ENCODE peak calls at places on chromosomes 13 and 19, in nine cellular contexts. O, E, C, F, J, G, D, X and H are unnamed samples.

GRCh38 chr19:47663435-47663910 is 49.7 kb upstream of the EHD2 start:
- DNase-seq in O (no peak), E (no peak), C (no peak), F (peak), J (peak), G (no peak), D (no peak), X (no peak), H (no peak)

GRCh38 chr13:113437408-113438010 is 15.8 kb downstream of the ADPRHL1 start:
- DNase-seq in O (no peak), E (no peak), C (no peak), F (no peak), J (no peak), G (no peak), D (no peak), X (peak), H (no peak)

GRCh38 chr19:1630811-1631210 is 21.6 kb downstream of the TCF3 start:
- DNase-seq in O (no peak), E (no peak), C (no peak), F (no peak), J (no peak), G (no peak), D (no peak), X (no peak), H (no peak)

GRCh38 chr19:27846944-27847343 is 1366.0 kb downstream of the UQCRFS1 start:
- DNase-seq in O (no peak), E (no peak), C (no peak), F (no peak), J (no peak), G (no peak), D (no peak), X (no peak), H (no peak)

GRCh38 chr13:30091035-30091434 is 216.3 kb downstream of the KATNAL1 start:
- DNase-seq in O (no peak), E (no peak), C (no peak), F (no peak), J (no peak), G (no peak), D (no peak), X (no peak), H (no peak)

GRCh38 chr13:40595693-40596092 is 70.7 kb downstream of the FOXO1 start:
- DNase-seq in O (no peak), E (no peak), C (no peak), F (no peak), J (no peak), G (no peak), D (no peak), X (no peak), H (no peak)

GRCh38 chr19:10283301-10283733 is 3.4 kb upstream of the ICAM4 start:
- DNase-seq in O (no peak), E (no peak), C (no peak), F (no peak), J (no peak), G (no peak), D (no peak), X (no peak), H (no peak)

GRCh38 chr13:51729853-51730553 is 74.0 kb downstream of the DHRS12 start:
- DNase-seq in O (no peak), E (no peak), C (no peak), F (no peak), J (peak), G (no peak), D (no peak), X (no peak), H (no peak)

GRCh38 chr13:111966969-111967368 is 100.0 kb upstream of the SOX1 start:
- DNase-seq in O (no peak), E (no peak), C (no peak), F (no peak), J (no peak), G (no peak), D (no peak), X (no peak), H (no peak)

DNA sequence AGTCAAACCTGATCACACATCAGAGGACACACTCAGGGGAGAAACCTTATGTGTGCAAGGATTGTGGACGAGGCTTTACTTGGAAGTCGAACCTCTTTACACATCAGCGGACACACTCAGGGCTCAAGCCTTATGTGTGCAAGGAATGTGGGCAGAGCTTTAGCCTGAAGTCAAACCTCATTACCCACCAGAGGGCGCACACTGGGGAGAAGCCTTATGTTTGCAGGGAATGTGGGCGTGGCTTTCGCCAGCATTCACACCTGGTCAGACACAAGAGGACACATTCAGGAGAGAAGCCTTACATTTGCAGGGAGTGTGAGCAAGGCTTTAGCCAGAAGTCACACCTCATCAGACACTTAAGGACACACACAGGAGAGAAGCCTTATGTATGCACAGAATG is 8.2 kb upstream of the ZNF527 start:
- DNase-seq in O (no peak), E (no peak), C (no peak), F (no peak), J (no peak), G (no peak), D (no peak), X (no peak), H (no peak)
- TF ChIP-seq CTCF in O (no peak), E (no peak), C (no peak), F (peak), J (peak), G (peak), D (no peak), X (peak), H (no peak)

GRCh38 chr19:40530091-40530901 is 46.4 kb upstream of the SHKBP1 start:
- DNase-seq in O (peak), E (no peak), C (no peak), F (no peak), J (no peak), G (no peak), D (no peak), X (peak), H (no peak)

GRCh38 chr19:40534148-40534547 is 42.5 kb upstream of the SHKBP1 start:
- DNase-seq in O (no peak), E (no peak), C (no peak), F (no peak), J (no peak), G (no peak), D (no peak), X (no peak), H (no peak)

GRCh38 chr19:40529093-40529954 is 47.3 kb upstream of the SHKBP1 start:
- DNase-seq in O (peak), E (peak), C (peak), F (peak), J (peak), G (peak), D (peak), X (peak), H (peak)

GRCh38 chr19:40528533-40529092 is 48.1 kb upstream of the SHKBP1 start:
- DNase-seq in O (no peak), E (no peak), C (no peak), F (no peak), J (no peak), G (no peak), D (no peak), X (no peak), H (no peak)

GRCh38 chr19:40533508-40533907 is 43.2 kb upstream of the SHKBP1 start:
- DNase-seq in O (no peak), E (no peak), C (no peak), F (no peak), J (no peak), G (no peak), D (no peak), X (no peak), H (no peak)
- TF ChIP-seq CTCF in O (no peak), E (no peak), C (no peak), F (no peak), J (peak), G (peak), D (no peak), X (no peak), H (no peak)

GRCh38 chr19:18901503-18901890 is 5.5 kb upstream of the CERS1 start:
- DNase-seq in O (no peak), E (no peak), C (no peak), F (no peak), J (no peak), G (no peak), D (no peak), X (no peak), H (no peak)
- TF ChIP-seq CTCF in O (no peak), E (no peak), C (no peak), F (no peak), J (no peak), G (no peak), D (no peak), X (no peak), H (no peak)

GRCh38 chr13:48844676-48845075 is 131.0 kb upstream of the FNDC3A start:
- DNase-seq in O (no peak), E (no peak), C (no peak), F (no peak), J (no peak), G (no peak), D (no peak), X (no peak), H (no peak)

GRCh38 chr13:48839171-48839570 is 136.5 kb upstream of the FNDC3A start:
- DNase-seq in O (no peak), E (no peak), C (no peak), F (no peak), J (no peak), G (no peak), D (no peak), X (no peak), H (no peak)

GRCh38 chr13:48840366-48840765 is 135.3 kb upstream of the FNDC3A start:
- DNase-seq in O (no peak), E (no peak), C (no peak), F (no peak), J (no peak), G (no peak), D (no peak), X (no peak), H (no peak)

GRCh38 chr13:48843630-48844380 is 131.9 kb upstream of the FNDC3A start:
- DNase-seq in O (no peak), E (no peak), C (no peak), F (no peak), J (no peak), G (no peak), D (no peak), X (no peak), H (no peak)

DNA sequence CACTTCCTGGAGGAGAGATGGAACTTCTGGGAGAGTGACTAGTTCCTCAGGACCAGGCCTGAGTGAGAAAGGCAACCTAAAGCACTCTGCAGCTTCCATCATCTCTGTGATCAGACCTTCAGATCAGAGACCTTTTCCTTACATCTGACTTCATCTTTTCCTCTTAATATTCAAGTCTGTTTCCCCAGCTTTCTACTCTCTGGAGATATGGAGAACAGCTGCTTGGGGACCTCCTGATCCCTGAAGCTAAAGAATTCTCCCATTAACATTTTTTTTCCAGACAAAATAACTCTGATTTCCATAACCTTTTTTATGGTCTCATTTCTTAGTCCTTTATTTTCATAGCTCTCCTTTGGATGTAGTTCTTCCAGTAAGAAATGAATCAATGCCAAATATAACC is 133.4 kb upstream of the FNDC3A start:
- DNase-seq in O (no peak), E (no peak), C (no peak), F (no peak), J (no peak), G (no peak), D (no peak), X (no peak), H (no peak)
- TF ChIP-seq CTCF in O (no peak), E (no peak), C (no peak), F (no peak), J (no peak), G (no peak), D (no peak), X (no peak), H (no peak)

GRCh38 chr19:31314849-31315620 is 34.2 kb downstream of the TSHZ3 start:
- DNase-seq in O (no peak), E (peak), C (no peak), F (peak), J (no peak), G (no peak), D (no peak), X (no peak), H (no peak)
- TF ChIP-seq CTCF in O (no peak), E (no peak), C (no peak), F (peak), J (peak), G (peak), D (no peak), X (no peak), H (peak)

GRCh38 chr13:107866666-107867623 is 348.4 kb downstream of the LIG4 start:
- DNase-seq in O (no peak), E (peak), C (no peak), F (no peak), J (no peak), G (no peak), D (no peak), X (peak), H (no peak)

GRCh38 chr13:107874456-107874855 is 340.9 kb downstream of the LIG4 start:
- DNase-seq in O (no peak), E (no peak), C (no peak), F (no peak), J (no peak), G (no peak), D (no peak), X (no peak), H (no peak)

GRCh38 chr13:107873908-107874307 is 341.4 kb downstream of the LIG4 start:
- DNase-seq in O (no peak), E (no peak), C (no peak), F (no peak), J (no peak), G (no peak), D (no peak), X (no peak), H (no peak)

GRCh38 chr13:107867701-107868661 is 347.4 kb downstream of the LIG4 start:
- DNase-seq in O (no peak), E (peak), C (no peak), F (no peak), J (no peak), G (no peak), D (no peak), X (peak), H (peak)

GRCh38 chr13:107870400-107870799 is 344.9 kb downstream of the LIG4 start:
- DNase-seq in O (no peak), E (no peak), C (no peak), F (no peak), J (no peak), G (no peak), D (no peak), X (no peak), H (no peak)
- TF ChIP-seq CTCF in O (no peak), E (no peak), C (no peak), F (no peak), J (no peak), G (no peak), D (no peak), X (no peak), H (no peak)

DNA sequence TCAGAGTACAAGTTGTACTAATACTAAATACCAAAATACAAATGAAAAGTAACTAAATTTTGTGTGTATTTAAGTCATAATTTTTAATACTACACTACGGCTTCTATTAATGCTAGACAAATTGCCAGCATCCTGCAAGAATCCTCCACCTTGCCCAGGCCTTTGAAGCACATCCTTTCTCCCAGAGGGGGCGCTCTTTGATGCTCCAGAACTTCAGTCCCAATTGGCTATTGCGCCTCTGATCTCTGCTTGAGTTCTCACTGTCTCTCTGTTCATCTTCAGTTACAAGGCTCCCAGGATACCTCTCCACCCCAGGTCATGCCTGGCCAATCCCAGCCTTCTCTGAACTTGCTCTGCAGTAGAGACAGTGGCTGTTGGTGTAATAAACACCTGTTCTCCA is 141.0 kb downstream of the DCLK1 start:
- DNase-seq in O (no peak), E (no peak), C (no peak), F (no peak), J (no peak), G (no peak), D (no peak), X (no peak), H (no peak)
- TF ChIP-seq CTCF in O (no peak), E (no peak), C (no peak), F (no peak), J (peak), G (no peak), D (no peak), X (no peak), H (no peak)

GRCh38 chr13:99067160-99067985 is 89.5 kb upstream of the DOCK9 start:
- DNase-seq in O (no peak), E (no peak), C (no peak), F (no peak), J (peak), G (peak), D (no peak), X (no peak), H (no peak)
- TF ChIP-seq CTCF in O (no peak), E (no peak), C (no peak), F (no peak), J (no peak), G (no peak), D (no peak), X (no peak), H (no peak)

GRCh38 chr19:13576726-13577125 is 70.4 kb upstream of the CACNA1A start:
- DNase-seq in O (no peak), E (no peak), C (no peak), F (no peak), J (no peak), G (no peak), D (no peak), X (no peak), H (no peak)

GRCh38 chr19:13583114-13583513 is 76.8 kb upstream of the CACNA1A start:
- DNase-seq in O (no peak), E (no peak), C (no peak), F (no peak), J (no peak), G (no peak), D (no peak), X (no peak), H (no peak)

GRCh38 chr19:13583753-13584152 is 77.5 kb upstream of the CACNA1A start:
- DNase-seq in O (no peak), E (no peak), C (no peak), F (no peak), J (no peak), G (no peak), D (no peak), X (no peak), H (no peak)

GRCh38 chr19:13574933-13575332 is 68.7 kb upstream of the CACNA1A start:
- DNase-seq in O (no peak), E (no peak), C (no peak), F (no peak), J (peak), G (no peak), D (no peak), X (peak), H (no peak)

DNA sequence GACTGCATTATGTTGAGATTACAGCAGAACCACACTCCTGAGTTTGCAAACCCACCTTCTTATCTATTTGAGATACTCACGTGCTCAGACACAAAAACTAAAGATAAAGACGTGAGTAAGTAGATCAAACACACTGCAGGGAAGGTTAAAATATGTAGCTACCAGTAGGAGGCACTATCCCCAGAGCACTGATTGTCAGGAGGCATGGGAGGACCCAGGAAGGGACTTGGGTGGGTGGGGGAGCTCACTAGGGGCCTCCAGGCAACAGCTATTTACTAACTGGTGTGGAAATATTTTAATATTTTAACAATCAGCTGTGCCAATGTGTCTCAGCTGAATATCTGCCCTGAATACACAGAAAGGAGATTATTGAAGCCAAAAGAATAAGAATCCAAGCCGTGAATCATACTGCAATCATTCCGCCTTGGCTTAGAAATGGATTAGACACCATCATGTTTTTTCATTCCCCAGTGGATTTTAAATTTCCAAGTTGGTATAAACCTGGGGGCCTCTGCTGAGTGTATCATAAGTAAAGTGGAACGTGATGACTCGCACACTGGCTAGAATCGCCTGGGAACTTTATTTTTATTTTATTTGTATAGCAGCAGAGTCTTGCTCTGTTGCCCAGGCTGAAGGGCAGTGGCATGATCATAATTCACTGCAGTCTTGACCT is 73.2 kb upstream of the CACNA1A start:
- DNase-seq in O (no peak), E (no peak), C (no peak), F (no peak), J (peak), G (no peak), D (no peak), X (no peak), H (no peak)
- TF ChIP-seq CTCF in O (no peak), E (no peak), C (no peak), F (no peak), J (peak), G (no peak), D (no peak), X (no peak), H (no peak)

DNA sequence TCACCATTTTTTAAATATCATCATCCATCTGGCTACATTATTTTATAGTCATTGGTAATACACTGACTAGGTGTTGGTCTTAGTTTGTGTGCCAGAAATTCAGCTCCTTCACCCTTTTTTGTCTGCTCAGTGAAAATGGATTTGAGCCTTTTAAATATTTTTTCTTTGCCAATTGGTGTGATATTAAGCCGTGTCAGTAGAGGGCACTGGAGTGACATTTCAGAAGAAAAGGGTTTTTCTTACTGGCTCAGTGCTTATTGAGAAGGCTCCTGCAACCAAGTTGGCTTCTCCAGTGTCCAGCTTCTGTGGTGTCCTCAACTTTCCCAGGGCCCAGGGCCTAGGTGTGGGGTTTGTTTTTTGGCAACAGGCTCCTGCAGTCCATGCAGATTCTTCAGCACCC is 546.6 kb downstream of the DACH1 start:
- DNase-seq in O (no peak), E (no peak), C (no peak), F (no peak), J (no peak), G (no peak), D (peak), X (no peak), H (no peak)
- TF ChIP-seq CTCF in O (no peak), E (no peak), C (no peak), F (peak), J (peak), G (peak), D (peak), X (peak), H (peak)